ENCODE peak calls at places on chromosomes 11 and 22, in four cellular contexts. V is GM12878, S is SK-N-SH, X is H1. B is an unnamed sample.

GRCh38 chr11:128522943-128523518 is 64.3 kb downstream of the ETS1 start:
- DNase-seq in X (no peak), S (no peak), V (no peak), B (no peak)

GRCh38 chr11:27118371-27118770 is 77.8 kb downstream of the BBOX1 start:
- DNase-seq in S (no peak), V (no peak), X (no peak), B (no peak)

GRCh38 chr11:74633406-74634393 is 41.3 kb downstream of the POLD3 start:
- DNase-seq in V (no peak), X (no peak), S (no peak), B (no peak)

GRCh38 chr11:63738720-63739360 is 29.7 kb downstream of the ZFTA start:
- DNase-seq in S (peak; percentile 50), X (peak; percentile 84), V (peak; percentile 19), B (peak; percentile 60)

GRCh38 chr11:119629834-119630624 is 99.0 kb downstream of the NECTIN1 start:
- DNase-seq in S (no peak), X (no peak), V (no peak), B (no peak)

GRCh38 chr11:112292188-112292587 is 31.5 kb upstream of the PLET1 start:
- DNase-seq in X (no peak), S (no peak), V (no peak), B (no peak)

GRCh38 chr11:16610738-16611388 is 127.6 kb upstream of the C11orf58 start:
- DNase-seq in X (peak; percentile 70), V (no peak), S (no peak), B (no peak)

GRCh38 chr22:45684169-45684568 is 12.5 kb downstream of the ATXN10 start:
- DNase-seq in S (no peak), X (no peak), V (no peak), B (no peak)

GRCh38 chr11:120335928-120336640 is at the start of gene ARHGEF12:
- DNase-seq in X (peak; percentile 92), S (peak; percentile 98), V (peak; percentile 33), B (peak; percentile 97)

GRCh38 chr11:112270551-112271180 is 10.0 kb upstream of the PLET1 start:
- DNase-seq in S (no peak), V (no peak), X (no peak), B (peak; percentile 67)

GRCh38 chr11:122601131-122602125 is 54.1 kb upstream of the UBASH3B start:
- DNase-seq in X (no peak), S (no peak), V (no peak), B (no peak)

GRCh38 chr11:111735262-111736116 is 30.7 kb downstream of the PPP2R1B start:
- DNase-seq in V (no peak), X (no peak), S (peak; percentile 88), B (no peak)

GRCh38 chr11:10026514-10026913 is 267.5 kb downstream of the SBF2 start:
- DNase-seq in S (no peak), V (no peak), X (no peak), B (no peak)

GRCh38 chr22:26564672-26565071 is 25.3 kb downstream of the TPST2 start:
- DNase-seq in V (no peak), S (no peak), X (no peak), B (no peak)

GRCh38 chr22:26566994-26567393 is 22.9 kb downstream of the TPST2 start:
- DNase-seq in V (no peak), X (no peak), S (no peak), B (no peak)

GRCh38 chr22:26564181-26564580 is 25.8 kb downstream of the TPST2 start:
- DNase-seq in S (no peak), V (no peak), X (no peak), B (no peak)

GRCh38 chr22:26565889-26566288 is 24.0 kb downstream of the TPST2 start:
- DNase-seq in S (no peak), V (no peak), X (no peak), B (no peak)

GRCh38 chr22:26565181-26565580 is 24.8 kb downstream of the TPST2 start:
- DNase-seq in V (no peak), X (no peak), S (no peak), B (no peak)
- TF ChIP-seq NRF1 in V (no peak), X (no peak), S (no peak), B (no peak)

GRCh38 chr22:29268511-29269229 is 602 bp downstream of the EWSR1 start:
- DNase-seq in V (no peak), X (no peak), S (peak; percentile 63), B (peak; percentile 42)
- TF ChIP-seq NRF1 in V (no peak), X (no peak), S (no peak), B (no peak)

DNA sequence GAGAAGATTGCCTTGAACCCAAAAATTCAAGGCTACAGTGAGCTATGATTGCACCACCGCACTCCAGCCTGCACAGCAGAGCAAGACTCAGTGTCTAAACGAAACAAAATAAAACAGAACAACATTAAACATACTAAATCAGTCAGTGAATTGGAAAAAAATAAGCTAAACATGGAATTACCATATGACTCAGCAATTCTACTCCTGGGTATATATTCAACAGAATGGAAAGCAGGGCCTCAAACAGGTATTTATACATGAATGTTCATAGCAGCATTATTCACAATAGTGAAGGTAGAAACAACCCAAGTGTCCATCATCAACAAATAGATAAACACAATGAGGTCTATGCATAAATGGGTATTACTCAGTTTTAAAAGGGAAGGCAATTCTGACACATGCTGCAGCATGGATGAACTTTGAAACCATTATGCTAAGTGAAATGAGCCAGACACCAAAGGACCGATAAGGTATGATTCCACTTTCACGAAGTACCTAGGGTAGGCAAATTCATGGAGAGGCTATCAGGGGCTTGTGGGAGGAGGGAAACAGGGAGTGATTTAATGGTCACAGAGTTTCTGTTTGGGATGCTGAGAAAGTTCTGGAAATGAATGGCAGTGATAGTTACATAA is 15.5 kb downstream of the NTM start:
- DNase-seq in V (no peak), X (no peak), S (no peak), B (no peak)
- TF ChIP-seq NRF1 in V (no peak), X (no peak), S (no peak), B (no peak)

GRCh38 chr22:44526431-44527115 is 28.5 kb upstream of the RTL6 start:
- DNase-seq in V (no peak), X (peak; percentile 32), S (peak; percentile 55), B (no peak)
- TF ChIP-seq NRF1 in V (no peak), X (no peak), S (no peak), B (no peak)

GRCh38 chr22:19275513-19275912 is 16.0 kb downstream of the CLTCL1 start:
- DNase-seq in V (no peak), S (no peak), X (no peak), B (no peak)
- TF ChIP-seq NRF1 in V (no peak), S (no peak), X (no peak), B (no peak)

GRCh38 chr11:134065381-134065780 is 3.5 kb upstream of the JAM3 start:
- DNase-seq in S (no peak), V (no peak), X (no peak), B (no peak)

GRCh38 chr11:134067486-134067885 is 1.4 kb upstream of the JAM3 start:
- DNase-seq in V (no peak), X (no peak), S (no peak), B (no peak)

GRCh38 chr11:134063096-134063495 is 5.8 kb upstream of the JAM3 start:
- DNase-seq in S (no peak), V (no peak), X (peak; percentile 31), B (no peak)

GRCh38 chr11:134062255-134063030 is 6.4 kb upstream of the JAM3 start:
- DNase-seq in V (no peak), S (no peak), X (peak; percentile 40), B (no peak)

GRCh38 chr11:134063991-134064747 is 4.7 kb upstream of the JAM3 start:
- DNase-seq in S (no peak), X (peak; percentile 26), V (no peak), B (no peak)
- TF ChIP-seq NRF1 in S (no peak), X (no peak), V (no peak), B (no peak)

DNA sequence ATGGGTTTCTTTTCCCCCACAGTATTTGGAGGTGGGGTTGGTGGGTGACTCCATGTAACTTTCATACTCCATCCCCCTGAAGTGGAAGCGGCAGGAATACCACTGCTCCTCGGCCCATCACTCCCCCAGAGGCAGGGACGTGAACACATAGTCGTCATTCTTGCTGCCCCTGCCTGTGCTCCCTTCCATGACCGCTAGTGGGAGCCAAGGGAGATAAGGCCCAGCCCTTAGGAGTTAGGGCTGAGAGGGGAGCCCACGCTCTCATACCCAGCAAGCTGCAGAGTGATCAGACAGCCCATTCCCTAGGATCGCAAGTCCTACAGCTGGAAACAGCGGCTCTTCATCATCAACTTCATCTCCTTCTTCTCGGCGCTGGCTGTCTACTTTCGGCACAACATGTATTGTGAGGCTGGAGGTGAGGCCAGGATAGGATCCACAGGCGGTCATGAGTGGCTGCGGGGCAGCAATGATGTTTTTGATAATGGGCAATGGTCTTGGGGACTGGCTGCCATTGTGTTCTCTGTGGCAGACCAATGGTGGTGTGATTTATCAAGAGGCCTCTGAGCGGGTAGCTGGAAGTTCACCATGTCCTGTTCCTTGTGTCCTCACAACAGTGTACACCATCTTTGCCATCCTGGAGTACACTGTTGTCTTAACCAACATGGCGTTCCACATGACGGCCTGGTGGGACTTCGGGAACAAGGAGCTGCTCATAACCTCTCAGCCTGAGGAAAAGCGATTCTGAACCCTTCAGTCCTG is 15.9 kb downstream of the RHOG start:
- DNase-seq in S (peak; percentile 58), V (no peak), X (peak; percentile 96), B (peak; percentile 91)
- TF ChIP-seq NRF1 in S (no peak), V (no peak), X (no peak), B (no peak)

GRCh38 chr11:34784318-34784841 is 131.8 kb downstream of the APIP start:
- DNase-seq in S (no peak), X (no peak), V (no peak), B (no peak)
- TF ChIP-seq NRF1 in S (no peak), X (no peak), V (no peak), B (no peak)

B was measured in K562.